ENCODE peak calls at places on chromosome 10, in four cellular contexts. L, V, R and K are unnamed samples.

GRCh38 chr10:131574363-131574706 is 262.8 kb upstream of the TCERG1L start:
- DNase-seq in L (no peak), V (no peak), R (no peak), K (no peak)

GRCh38 chr10:48982584-48982983 is 42.9 kb upstream of the LRRC18 start:
- DNase-seq in R (no peak), V (no peak), L (no peak), K (no peak)

GRCh38 chr10:84076047-84076388 is 63.3 kb upstream of the GHITM start:
- DNase-seq in R (no peak), L (no peak), V (no peak), K (peak; percentile 70)

GRCh38 chr10:128125416-128125943 is 743 bp downstream of the MKI67 start:
- DNase-seq in R (no peak), V (no peak), L (no peak), K (no peak)

GRCh38 chr10:131221632-131222277 is 89.8 kb downstream of the TCERG1L start:
- DNase-seq in L (no peak), R (no peak), V (no peak), K (no peak)

GRCh38 chr10:60433684-60434083 is 44.0 kb upstream of the ANK3 start:
- DNase-seq in L (no peak), R (no peak), V (no peak), K (peak; percentile 86)

GRCh38 chr10:48533951-48534720 is 70.7 kb downstream of the ARHGAP22 start:
- DNase-seq in L (peak; percentile 66), R (no peak), V (no peak), K (no peak)

GRCh38 chr10:11846542-11846941 is 23.4 kb downstream of the PROSER2 start:
- DNase-seq in R (no peak), L (no peak), V (no peak), K (peak; percentile 9)

GRCh38 chr10:25565570-25565969 is 368.5 kb upstream of the MYO3A start:
- DNase-seq in V (no peak), R (no peak), L (no peak), K (no peak)

DNA sequence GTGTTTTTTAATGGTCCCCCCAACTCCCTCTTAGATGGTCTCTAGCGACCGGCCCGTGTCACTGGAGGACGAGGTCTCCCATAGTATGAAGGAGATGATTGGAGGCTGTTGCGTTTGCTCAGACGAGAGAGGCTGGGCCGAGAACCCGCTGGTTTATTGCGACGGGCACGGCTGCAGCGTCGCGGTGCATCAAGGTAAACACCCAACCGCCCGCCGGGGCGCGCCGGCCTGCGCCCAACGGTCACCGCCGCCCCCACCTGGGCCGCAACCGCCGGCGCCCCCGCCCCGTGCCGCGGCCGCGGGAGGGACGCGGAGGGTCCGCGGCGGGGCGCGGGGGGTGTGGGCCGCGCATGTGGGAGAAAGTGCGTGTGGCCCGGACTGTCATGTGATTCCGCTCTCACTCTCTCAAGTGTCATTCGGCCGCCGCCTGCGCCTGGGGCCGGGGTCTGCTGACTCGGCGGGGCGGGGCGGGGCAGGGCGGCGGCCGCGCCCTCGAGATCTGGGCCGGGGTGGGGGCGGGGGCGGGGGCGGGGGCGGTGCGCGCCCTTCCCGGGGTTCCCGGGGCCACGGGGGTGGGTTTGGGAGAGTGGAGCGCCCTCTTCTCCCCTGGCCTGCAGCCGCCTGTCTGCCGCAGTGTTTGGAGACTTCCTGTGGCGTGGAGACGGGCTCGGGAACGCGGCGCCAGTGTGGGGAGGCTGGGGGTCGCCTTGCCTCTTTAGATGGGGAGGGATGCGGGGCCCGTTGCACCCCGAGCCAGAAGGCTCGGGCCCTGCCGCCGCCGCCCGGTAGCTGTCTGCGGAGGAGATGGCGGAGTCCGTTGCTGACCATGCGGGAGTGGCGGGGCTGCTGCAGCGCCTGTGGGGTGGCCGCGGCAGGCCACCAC is 820 bp downstream of the MLLT10 start:
- DNase-seq in L (peak; percentile 73), R (peak; percentile 66), V (peak; percentile 72), K (peak; percentile 45)
- H2BK5ac ChIP-seq in L (no peak overlapping the region), R (peak overlapping the region; percentile 93), V (peak overlapping the region; percentile 77), K (peak overlapping the region; percentile 81)

DNA sequence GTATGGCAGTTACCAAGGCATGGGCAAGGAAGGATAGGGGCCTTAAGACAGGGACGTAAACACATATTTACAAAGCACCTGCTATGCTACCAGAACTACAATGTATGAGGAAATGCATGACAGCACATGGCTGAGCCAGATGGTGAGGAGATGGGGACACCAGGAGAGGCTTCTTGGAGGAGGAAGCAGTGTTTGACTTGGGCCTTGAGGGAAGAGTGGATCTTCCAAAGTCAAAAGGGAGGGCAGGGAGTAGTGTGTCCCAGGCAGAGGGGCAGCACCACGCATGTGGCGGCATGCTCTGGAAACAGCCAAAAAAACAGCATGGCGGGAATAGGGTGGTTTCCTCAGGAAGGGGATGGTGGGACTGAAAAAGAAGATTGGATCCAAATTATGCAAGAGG is 231.3 kb downstream of the FANK1 start:
- DNase-seq in R (no peak), V (no peak), L (no peak), K (no peak)
- H4K8ac ChIP-seq in R (no peak overlapping the region), V (no peak overlapping the region), L (no peak overlapping the region), K (no peak overlapping the region)

GRCh38 chr10:133044502-133044901 is 43.2 kb upstream of the ADGRA1 start:
- DNase-seq in L (no peak), V (no peak), R (no peak), K (no peak)

GRCh38 chr10:133042816-133043215 is 44.9 kb upstream of the ADGRA1 start:
- DNase-seq in L (no peak), R (no peak), V (no peak), K (no peak)

GRCh38 chr10:133042061-133042460 is 45.7 kb upstream of the ADGRA1 start:
- DNase-seq in V (no peak), L (no peak), R (no peak), K (no peak)

GRCh38 chr10:133045556-133046483 is 41.9 kb upstream of the ADGRA1 start:
- DNase-seq in R (no peak), L (no peak), V (no peak), K (no peak)

DNA sequence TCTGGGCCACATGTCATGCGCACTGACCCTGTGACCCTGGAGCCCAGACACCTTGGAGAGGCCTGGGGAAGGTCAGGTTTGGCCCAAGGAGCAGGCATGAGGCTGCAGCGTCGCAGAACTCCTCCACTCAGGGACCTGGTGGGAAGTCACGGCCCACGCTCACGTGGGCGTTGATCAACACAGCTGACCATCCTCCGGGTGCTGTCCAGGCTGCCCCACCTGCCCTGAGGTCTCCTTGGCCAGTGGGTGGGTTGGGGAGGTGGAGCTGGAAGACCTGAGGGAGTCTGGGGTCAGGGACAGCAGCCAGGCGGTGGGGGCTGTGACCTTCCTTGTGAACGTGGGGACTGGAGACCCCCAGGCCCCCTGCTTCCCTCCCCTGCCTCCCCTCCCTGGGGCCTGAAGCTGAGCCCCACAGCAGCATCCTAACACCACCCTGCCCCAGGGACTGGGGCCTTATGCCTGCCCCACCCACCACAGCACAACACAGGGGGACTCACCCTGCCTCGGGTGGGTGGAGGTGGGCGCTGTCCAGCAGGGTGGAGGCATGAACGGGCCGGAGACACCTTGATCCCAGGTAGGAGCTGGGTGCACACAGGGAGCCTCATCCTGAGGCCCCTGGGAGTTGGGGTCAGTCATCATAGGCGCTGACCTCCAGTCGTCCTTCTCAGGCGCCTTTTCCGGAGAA is 44.0 kb upstream of the ADGRA1 start:
- DNase-seq in L (no peak), V (no peak), R (no peak), K (no peak)
- H2BK5ac ChIP-seq in L (no peak overlapping the region), V (no peak overlapping the region), R (no peak overlapping the region), K (no peak overlapping the region)

DNA sequence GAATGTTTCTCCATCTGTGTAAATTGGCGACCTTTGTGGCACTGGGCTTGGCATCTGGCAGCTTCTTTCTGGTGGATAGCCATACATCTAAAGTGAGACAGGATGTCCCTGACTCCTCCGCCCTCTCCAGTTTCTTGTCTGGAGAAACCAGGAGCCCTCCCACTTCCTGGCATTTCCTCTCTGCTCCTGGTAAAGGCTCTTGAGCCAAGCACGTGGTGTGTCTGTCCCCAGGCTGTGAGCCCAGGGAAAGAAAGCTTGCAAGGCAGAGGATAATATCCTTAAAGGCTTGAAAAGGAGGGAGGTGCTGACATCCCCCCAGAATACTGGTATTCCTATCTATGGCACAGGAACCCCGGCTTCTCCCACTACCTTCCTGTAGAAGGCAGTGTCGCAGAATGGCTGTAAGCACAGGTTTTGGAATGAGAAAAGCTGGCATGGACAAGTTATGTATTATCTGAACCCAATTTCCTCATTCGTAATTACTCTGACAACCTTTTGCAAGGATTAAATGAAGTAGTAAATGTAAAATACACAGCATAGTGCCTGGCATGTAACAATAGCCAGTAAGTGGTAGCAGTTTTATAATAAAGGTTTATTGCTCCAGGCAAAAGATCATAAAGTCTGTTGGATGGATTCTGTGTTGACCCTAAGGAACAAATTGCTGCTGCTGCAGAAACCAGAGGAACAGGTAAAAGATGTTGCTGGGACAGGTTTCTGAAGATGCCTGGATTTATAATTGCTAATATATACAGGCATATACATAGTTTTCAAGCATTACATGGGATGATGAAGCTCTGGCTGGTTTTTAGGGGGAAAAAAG is 11.8 kb upstream of the ACSL5 start:
- DNase-seq in L (peak; percentile 43), V (no peak), R (peak; percentile 61), K (peak; percentile 37)
- H4K8ac ChIP-seq in L (no peak overlapping the region), V (no peak overlapping the region), R (no peak overlapping the region), K (no peak overlapping the region)

GRCh38 chr10:71218046-71218832 is 5.9 kb downstream of the UNC5B start:
- DNase-seq in R (no peak), V (no peak), L (peak; percentile 35), K (peak; percentile 74)

GRCh38 chr10:71216363-71216695 is 4.0 kb downstream of the UNC5B start:
- DNase-seq in V (no peak), R (no peak), L (no peak), K (no peak)

GRCh38 chr10:71216751-71217265 is 4.4 kb downstream of the UNC5B start:
- DNase-seq in R (no peak), L (no peak), V (no peak), K (no peak)

GRCh38 chr10:71218833-71219120 is 6.4 kb downstream of the UNC5B start:
- DNase-seq in L (no peak), R (no peak), V (no peak), K (no peak)

DNA sequence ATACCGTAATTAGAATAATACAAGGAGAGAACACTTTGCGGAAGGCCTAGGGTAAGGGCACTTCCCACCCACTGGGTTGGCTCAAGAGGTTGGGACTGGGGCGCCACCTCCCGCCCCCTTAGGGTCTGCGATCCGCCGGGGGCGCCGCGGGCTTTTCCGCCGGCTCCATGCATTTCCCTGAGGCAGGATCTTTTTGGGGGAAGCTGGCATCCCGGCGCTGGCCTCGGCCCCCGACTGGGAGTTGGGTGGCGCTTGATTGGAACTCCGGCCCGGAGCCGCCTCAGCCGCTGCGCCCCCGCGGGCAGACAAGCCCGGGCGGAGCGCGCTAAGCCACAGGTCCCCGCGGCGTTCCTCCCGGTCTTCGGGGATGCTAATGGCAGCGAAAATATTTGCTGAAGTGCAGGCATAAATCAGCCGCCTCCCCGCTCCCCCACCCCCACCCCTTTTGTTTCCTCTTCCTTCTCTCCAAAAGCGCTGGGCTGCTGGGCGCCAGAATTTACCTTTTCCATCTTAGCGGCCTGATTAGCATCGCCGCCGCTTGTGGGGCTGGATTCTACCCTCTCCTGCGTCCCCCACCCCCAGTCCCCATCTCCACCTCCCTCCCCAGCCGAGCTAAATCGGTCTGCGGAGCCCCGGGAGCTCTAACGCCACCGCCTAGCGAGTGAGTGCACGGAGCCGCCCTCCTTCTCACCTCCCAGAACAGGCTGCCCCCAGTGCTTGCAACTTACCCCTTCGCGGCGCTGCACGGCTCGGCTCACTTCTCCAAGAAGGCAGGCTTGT is 5.1 kb downstream of the UNC5B start:
- DNase-seq in R (no peak), V (no peak), L (peak; percentile 65), K (no peak)
- H2BK5ac ChIP-seq in R (peak overlapping the region; percentile 86), V (peak overlapping the region; percentile 78), L (no peak overlapping the region), K (peak overlapping the region; percentile 11)